ENCODE peak calls at places on chromosome 5, in seven cellular contexts. M is CD8-positive, alpha-beta T cell; L is colonic mucosa; I is endodermal cell; J is pancreas; X is IMR-90; D is body of pancreas. P is an unnamed sample.
A peak's percentile ranks its signal among the peaks of the same experiment; 100 is the strongest.

GRCh38 chr5:115419794-115420585 is 123.5 kb upstream of the CCDC112 start:
- DNase-seq in M (no peak), L (no peak), I (no peak), J (no peak), X (peak; percentile 95), D (no peak), P (peak; percentile 45)

GRCh38 chr5:176822426-176823075 is 12.2 kb downstream of the UNC5A start:
- DNase-seq in M (no peak), L (no peak), I (no peak), J (no peak), X (no peak), D (no peak), P (no peak)

GRCh38 chr5:111774525-111774924 is 17.5 kb upstream of the NREP start:
- DNase-seq in M (no peak), L (peak; percentile 67), I (peak; percentile 77), J (no peak), X (peak; percentile 42), D (no peak), P (peak; percentile 76)

GRCh38 chr5:77355751-77356150 is 136.4 kb downstream of the WDR41 start:
- DNase-seq in M (no peak), L (no peak), I (no peak), J (no peak), X (no peak), D (no peak), P (no peak)

GRCh38 chr5:134133213-134133994 is 18.9 kb downstream of the TCF7 start:
- DNase-seq in M (peak; percentile 10), L (no peak), I (peak; percentile 43), J (no peak), X (no peak), D (peak; percentile 11), P (no peak)

GRCh38 chr5:128773378-128773777 is 191.9 kb upstream of the SLC27A6 start:
- DNase-seq in M (no peak), L (no peak), I (no peak), J (no peak), X (no peak), D (no peak), P (no peak)

GRCh38 chr5:42951847-42952411 is 88.2 kb downstream of the ANXA2R start:
- DNase-seq in M (peak; percentile 66), L (peak; percentile 37), I (no peak), J (no peak), X (peak; percentile 22), D (no peak), P (no peak)

GRCh38 chr5:15621094-15621493 is 121.1 kb downstream of the FBXL7 start:
- DNase-seq in M (no peak), L (no peak), I (no peak), J (no peak), X (peak; percentile 20), D (no peak), P (no peak)

GRCh38 chr5:73867344-73868335 is 241.6 kb downstream of the ARHGEF28 start:
- DNase-seq in M (no peak), L (no peak), I (no peak), J (no peak), X (peak; percentile 68), D (no peak), P (no peak)

GRCh38 chr5:108747111-108748009 is at the start of gene FER:
- DNase-seq in M (peak; percentile 35), L (no peak), I (no peak), J (peak; percentile 13), X (peak; percentile 79), D (peak; percentile 45), P (peak; percentile 45)

GRCh38 chr5:179154346-179154990 is 94.3 kb downstream of the ZNF354C start:
- DNase-seq in M (no peak), L (no peak), I (peak; percentile 35), J (no peak), X (no peak), D (no peak), P (no peak)

GRCh38 chr5:135761746-135762145 is 72.7 kb upstream of the SLC25A48 start:
- DNase-seq in M (no peak), L (no peak), I (no peak), J (no peak), X (no peak), D (no peak), P (peak; percentile 17)

GRCh38 chr5:171826132-171826531 is 40.5 kb downstream of the SMIM23 start:
- DNase-seq in M (no peak), L (no peak), I (no peak), J (no peak), X (peak; percentile 38), D (no peak), P (no peak)

GRCh38 chr5:157449011-157449723 is 10.8 kb upstream of the NIPAL4 start:
- DNase-seq in M (no peak), L (peak; percentile 35), I (no peak), J (no peak), X (no peak), D (peak; percentile 28), P (no peak)

GRCh38 chr5:119179857-119180641 is 109.2 kb downstream of the DMXL1 start:
- DNase-seq in M (no peak), L (no peak), I (no peak), J (no peak), X (peak; percentile 52), D (no peak), P (no peak)

GRCh38 chr5:56663523-56663922 is 151.8 kb upstream of the MAP3K1 start:
- DNase-seq in M (no peak), L (no peak), I (no peak), J (no peak), X (no peak), D (no peak), P (no peak)

GRCh38 chr5:99694884-99695283 is 766.1 kb upstream of the CHD1 start:
- DNase-seq in M (no peak), L (no peak), I (no peak), J (no peak), X (no peak), D (no peak), P (no peak)

GRCh38 chr5:149904293-149904886 is 40.2 kb downstream of the PDE6A start:
- DNase-seq in M (no peak), L (no peak), I (no peak), J (no peak), X (no peak), D (no peak), P (no peak)

GRCh38 chr5:94707359-94707758 is 88.9 kb downstream of the SLF1 start:
- DNase-seq in M (no peak), L (no peak), I (no peak), J (peak; percentile 56), X (peak; percentile 45), D (peak; percentile 41), P (no peak)

DNA sequence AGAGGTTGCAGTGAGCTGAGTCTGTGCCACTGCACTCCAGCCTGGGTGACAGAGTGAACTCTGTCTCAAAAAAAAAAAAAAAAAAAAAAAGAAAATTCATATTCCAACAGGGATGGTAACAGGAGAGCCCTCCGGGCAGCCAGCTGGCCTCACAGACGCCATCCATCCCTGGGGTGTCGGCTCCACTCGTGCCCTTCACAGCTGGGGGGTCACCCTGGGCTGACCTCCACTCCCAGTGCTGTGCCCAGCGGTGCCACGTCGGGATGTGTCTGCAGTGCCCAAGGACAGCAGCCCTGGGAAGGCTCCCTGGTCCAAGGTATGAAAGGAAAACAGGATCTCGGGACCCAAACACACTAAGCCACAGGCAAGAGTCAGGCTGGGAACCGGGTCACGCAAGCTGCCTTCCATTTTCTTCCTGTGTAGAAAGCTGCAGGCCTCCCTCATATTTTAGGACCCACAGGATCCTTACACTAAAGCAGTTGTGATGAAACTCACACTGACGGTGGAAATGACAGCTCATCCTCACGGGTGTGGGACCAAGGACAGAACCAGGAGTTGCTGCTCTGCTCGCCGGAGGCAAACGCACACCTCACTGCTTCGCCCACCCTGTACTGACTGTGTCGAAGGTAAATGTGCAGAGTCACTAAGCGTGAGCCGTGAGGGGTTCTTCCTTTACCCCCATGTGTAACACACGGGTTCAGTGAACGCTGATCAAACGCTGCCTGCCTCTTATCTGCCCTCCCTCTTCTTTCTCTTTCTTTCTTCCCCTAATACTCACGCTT is 5.3 kb downstream of the SLC12A7 start:
- DNase-seq in M (no peak), L (no peak), I (no peak), J (no peak), X (no peak), D (no peak), P (no peak)
- H3K4me1 ChIP-seq in M (peaks cover 96% of the 10 kb centered on the region), L (peaks cover 43% of the 10 kb centered on the region), I (peaks cover 32% of the 10 kb centered on the region), J (peaks cover 52% of the 10 kb centered on the region), X (peaks cover 7% of the 10 kb centered on the region), D (peaks cover 87% of the 10 kb centered on the region), P (peaks cover 21% of the 10 kb centered on the region)

GRCh38 chr5:160166069-160166972 is 47.1 kb upstream of the PWWP2A start:
- DNase-seq in M (no peak), L (no peak), I (peak; percentile 63), J (no peak), X (no peak), D (no peak), P (no peak)
- H3K4me3 ChIP-seq in M (no peak overlapping the region), L (no peak overlapping the region), I (no peak overlapping the region), J (no peak overlapping the region), X (no peak overlapping the region), D (no peak overlapping the region), P (no peak overlapping the region)

GRCh38 chr5:132431682-132432081 is 58.9 kb downstream of the IRF1 start:
- DNase-seq in M (no peak), L (no peak), I (no peak), J (no peak), X (no peak), D (no peak), P (no peak)
- H3K4me1 ChIP-seq in M (peaks cover 90% of the 10 kb centered on the region), L (peaks cover 39% of the 10 kb centered on the region), I (peaks cover 14% of the 10 kb centered on the region), J (peaks cover 31% of the 10 kb centered on the region), X (peaks cover 36% of the 10 kb centered on the region), D (peaks cover 53% of the 10 kb centered on the region), P (peaks cover 49% of the 10 kb centered on the region)

GRCh38 chr5:103510851-103511553 is 51.6 kb downstream of the NUDT12 start:
- DNase-seq in M (no peak), L (no peak), I (no peak), J (no peak), X (no peak), D (no peak), P (no peak)
- H3K4me3 ChIP-seq in M (no peak overlapping the region), L (no peak overlapping the region), I (peak overlapping the region; percentile 36), J (no peak overlapping the region), X (no peak overlapping the region), D (no peak overlapping the region), P (no peak overlapping the region)

GRCh38 chr5:80195837-80196400 is 59.9 kb downstream of the SERINC5 start:
- DNase-seq in M (no peak), L (no peak), I (peak; percentile 43), J (no peak), X (no peak), D (no peak), P (no peak)
- H3K4me1 ChIP-seq in M (peaks cover 83% of the 10 kb centered on the region), L (no peaks in the 10 kb centered on the region), I (peaks cover 12% of the 10 kb centered on the region), J (no peaks in the 10 kb centered on the region), X (peaks cover 6% of the 10 kb centered on the region), D (peaks cover 37% of the 10 kb centered on the region), P (peaks cover 31% of the 10 kb centered on the region)

DNA sequence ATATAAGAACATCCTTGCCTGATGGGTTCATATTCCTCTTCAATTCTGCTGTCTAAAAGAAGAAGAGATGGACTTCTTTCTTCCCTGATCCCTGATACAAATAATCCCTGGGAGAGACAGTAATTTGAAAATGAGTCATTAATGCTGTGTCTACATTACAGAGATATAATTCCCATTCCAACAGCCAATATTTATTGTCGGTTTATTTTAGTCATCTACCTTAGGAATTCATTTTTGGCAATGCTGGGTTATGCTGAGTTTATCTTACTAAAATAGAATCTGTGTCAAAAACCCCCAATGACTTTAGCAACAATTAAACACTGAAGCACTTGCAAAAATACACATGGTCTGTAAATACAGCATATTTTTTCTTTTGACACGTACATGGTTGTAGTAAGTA is 23.9 kb downstream of the ZNF474 start:
- DNase-seq in M (no peak), L (no peak), I (no peak), J (no peak), X (peak; percentile 91), D (no peak), P (no peak)
- H3K4me3 ChIP-seq in M (no peak overlapping the region), L (no peak overlapping the region), I (no peak overlapping the region), J (no peak overlapping the region), X (no peak overlapping the region), D (no peak overlapping the region), P (no peak overlapping the region)